ENCODE peak calls at places on chromosomes 3 and 15, in eight cellular contexts. L, W, G, U, R, A, H and C are unnamed samples.

GRCh38 chr3:102006812-102007485 is 157.6 kb downstream of the NFKBIZ start:
- DNase-seq in L (peak; percentile 56), W (peak; percentile 80), G (no peak), U (no peak), R (no peak), A (peak; percentile 92), H (peak; percentile 79), C (peak; percentile 72)

GRCh38 chr3:50737511-50738251 is 63.0 kb downstream of the DOCK3 start:
- DNase-seq in L (no peak), W (no peak), G (no peak), U (no peak), R (no peak), A (no peak), H (no peak), C (no peak)

GRCh38 chr3:114551770-114552526 is 258.1 kb downstream of the TIGIT start:
- DNase-seq in L (no peak), W (no peak), G (no peak), U (no peak), R (no peak), A (peak; percentile 77), H (no peak), C (no peak)

GRCh38 chr3:112358311-112358780 is 25.4 kb downstream of the CD200 start:
- DNase-seq in L (no peak), W (no peak), G (no peak), U (peak; percentile 12), R (no peak), A (no peak), H (no peak), C (peak; percentile 4)

GRCh38 chr3:182596673-182597410 is 196.5 kb upstream of the ATP11B start:
- DNase-seq in L (peak; percentile 87), W (peak; percentile 69), G (no peak), U (no peak), R (no peak), A (no peak), H (peak; percentile 98), C (no peak)

GRCh38 chr3:184566441-184567414 is 5.1 kb downstream of the EPHB3 start:
- DNase-seq in L (no peak), W (no peak), G (no peak), U (no peak), R (no peak), A (no peak), H (no peak), C (no peak)

GRCh38 chr3:181901626-181902025 is 189.9 kb downstream of the SOX2 start:
- DNase-seq in L (no peak), W (no peak), G (no peak), U (no peak), R (no peak), A (no peak), H (no peak), C (no peak)

GRCh38 chr15:34084086-34084485 is 17.6 kb downstream of the EMC7 start:
- DNase-seq in L (no peak), W (no peak), G (no peak), U (no peak), R (no peak), A (peak; percentile 62), H (no peak), C (peak; percentile 27)

GRCh38 chr3:184725176-184725575 is 13.3 kb upstream of the MAGEF1 start:
- DNase-seq in L (no peak), W (no peak), G (no peak), U (no peak), R (no peak), A (no peak), H (no peak), C (no peak)

GRCh38 chr3:623914-624545 is 427.5 kb downstream of the CHL1 start:
- DNase-seq in L (no peak), W (no peak), G (no peak), U (no peak), R (no peak), A (no peak), H (no peak), C (no peak)

GRCh38 chr15:65541231-65541630 is 11.0 kb downstream of the HACD3 start:
- DNase-seq in L (no peak), W (no peak), G (no peak), U (no peak), R (no peak), A (no peak), H (no peak), C (no peak)

GRCh38 chr3:31541102-31541501 is 8.4 kb downstream of the STT3B start:
- DNase-seq in L (no peak), W (no peak), G (no peak), U (no peak), R (no peak), A (no peak), H (no peak), C (no peak)

GRCh38 chr3:197083486-197083885 is 53.9 kb upstream of the MELTF start:
- DNase-seq in L (no peak), W (no peak), G (no peak), U (no peak), R (no peak), A (peak; percentile 78), H (no peak), C (peak; percentile 71)

GRCh38 chr3:172522871-172523818 is at the start of gene TNFSF10:
- DNase-seq in L (no peak), W (peak; percentile 52), G (no peak), U (peak; percentile 85), R (no peak), A (peak; percentile 37), H (no peak), C (no peak)

GRCh38 chr3:134663646-134664456 is 13.0 kb upstream of the KY start:
- DNase-seq in L (no peak), W (no peak), G (no peak), U (no peak), R (no peak), A (peak; percentile 37), H (no peak), C (peak; percentile 64)

GRCh38 chr15:73575636-73576247 is 57.4 kb downstream of the NPTN start:
- DNase-seq in L (no peak), W (no peak), G (no peak), U (no peak), R (no peak), A (peak; percentile 9), H (no peak), C (no peak)

GRCh38 chr3:39149059-39149455 is 4.3 kb downstream of the CSRNP1 start:
- DNase-seq in L (no peak), W (no peak), G (no peak), U (no peak), R (no peak), A (no peak), H (no peak), C (no peak)

GRCh38 chr3:196554205-196554604 is 14.1 kb downstream of the WDR53 start:
- DNase-seq in L (no peak), W (no peak), G (no peak), U (no peak), R (no peak), A (no peak), H (no peak), C (no peak)